ENCODE peak calls at places on chromosomes 13 and 19, in five cellular contexts. One of them, this sample, is unnamed.

GRCh38 chr19:39307233-39307821 is 11.1 kb downstream of the IFNL1 start:
- DNase-seq in ovary: no peak
- DNase-seq in ascending aorta: no peak
- DNase-seq in heart right ventricle: peak; percentile 25
- DNase-seq in uterus: no peak
- DNase-seq in this sample: no peak

GRCh38 chr19:9139609-9140158 is 513 bp upstream of the ZNF317 start:
- DNase-seq in heart right ventricle: no peak
- DNase-seq in ovary: no peak
- DNase-seq in ascending aorta: no peak
- DNase-seq in uterus: no peak
- DNase-seq in this sample: no peak

GRCh38 chr19:2477141-2477710 is 1.3 kb downstream of the GADD45B start:
- DNase-seq in heart right ventricle: peak; percentile 57
- DNase-seq in ovary: peak; percentile 50
- DNase-seq in ascending aorta: no peak
- DNase-seq in uterus: peak; percentile 39
- DNase-seq in this sample: peak; percentile 37

GRCh38 chr19:18832331-18833140 is 777 bp downstream of the UPF1 start:
- DNase-seq in ovary: peak; percentile 33
- DNase-seq in heart right ventricle: no peak
- DNase-seq in uterus: no peak
- DNase-seq in ascending aorta: no peak
- DNase-seq in this sample: no peak

GRCh38 chr13:95098916-95099315 is 202.3 kb downstream of the ABCC4 start:
- DNase-seq in uterus: no peak
- DNase-seq in heart right ventricle: no peak
- DNase-seq in ovary: no peak
- DNase-seq in ascending aorta: no peak
- DNase-seq in this sample: no peak

GRCh38 chr13:99896712-99897440 is 74.7 kb downstream of the ZIC5 start:
- DNase-seq in ovary: no peak
- DNase-seq in heart right ventricle: no peak
- DNase-seq in ascending aorta: no peak
- DNase-seq in uterus: no peak
- DNase-seq in this sample: no peak

GRCh38 chr13:99656843-99657506 is 155.7 kb downstream of the TM9SF2 start:
- DNase-seq in uterus: no peak
- DNase-seq in ascending aorta: no peak
- DNase-seq in ovary: no peak
- DNase-seq in heart right ventricle: no peak
- DNase-seq in this sample: no peak

GRCh38 chr13:31174018-31174417 is 12.3 kb upstream of the HSPH1 start:
- DNase-seq in ovary: no peak
- DNase-seq in uterus: no peak
- DNase-seq in ascending aorta: no peak
- DNase-seq in heart right ventricle: no peak
- DNase-seq in this sample: no peak

GRCh38 chr19:10767726-10768125 is 49.8 kb downstream of the DNM2 start:
- DNase-seq in ovary: no peak
- DNase-seq in ascending aorta: no peak
- DNase-seq in heart right ventricle: no peak
- DNase-seq in uterus: no peak
- DNase-seq in this sample: no peak

GRCh38 chr13:53382008-53382407 is 353.4 kb downstream of the OLFM4 start:
- DNase-seq in ascending aorta: no peak
- DNase-seq in uterus: no peak
- DNase-seq in heart right ventricle: no peak
- DNase-seq in ovary: no peak
- DNase-seq in this sample: no peak

GRCh38 chr19:31378404-31378803 is 29.2 kb upstream of the TSHZ3 start:
- DNase-seq in uterus: peak; percentile 56
- DNase-seq in ascending aorta: no peak
- DNase-seq in ovary: peak; percentile 71
- DNase-seq in heart right ventricle: no peak
- DNase-seq in this sample: peak; percentile 23

GRCh38 chr19:8811315-8812172 is 20.6 kb downstream of the ZNF558 start:
- DNase-seq in uterus: no peak
- DNase-seq in ovary: no peak
- DNase-seq in ascending aorta: no peak
- DNase-seq in heart right ventricle: no peak
- DNase-seq in this sample: no peak

GRCh38 chr19:19452241-19453128 is 47.0 kb downstream of the GATAD2A start:
- DNase-seq in ascending aorta: no peak
- DNase-seq in ovary: no peak
- DNase-seq in uterus: no peak
- DNase-seq in heart right ventricle: no peak
- DNase-seq in this sample: no peak

GRCh38 chr13:44382635-44383145 is 9.1 kb downstream of the SERP2 start:
- DNase-seq in ovary: no peak
- DNase-seq in heart right ventricle: peak; percentile 37
- DNase-seq in ascending aorta: no peak
- DNase-seq in uterus: no peak
- DNase-seq in this sample: no peak

GRCh38 chr13:72952529-72953141 is 106.2 kb upstream of the KLF5 start:
- DNase-seq in ovary: no peak
- DNase-seq in ascending aorta: no peak
- DNase-seq in heart right ventricle: no peak
- DNase-seq in uterus: no peak
- DNase-seq in this sample: no peak

DNA sequence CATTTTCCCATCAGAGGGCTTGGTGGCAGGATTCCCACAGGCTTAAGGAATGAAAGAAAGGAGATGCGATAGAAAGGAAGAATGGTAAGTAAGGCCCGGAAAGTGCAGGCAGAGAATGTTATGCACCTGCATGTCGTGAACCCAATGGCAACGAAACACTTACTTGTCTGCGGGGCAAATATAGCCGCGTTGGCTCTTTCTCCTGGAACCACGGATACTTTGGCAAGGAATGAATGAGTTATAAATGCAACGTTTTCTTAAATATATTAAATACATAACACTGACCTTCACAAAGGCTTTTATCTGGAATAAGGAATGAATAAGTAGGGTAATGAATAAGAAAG is 192.1 kb downstream of the KATNAL1 start:
- DNase-seq in ovary: no peak
- DNase-seq in ascending aorta: no peak
- DNase-seq in heart right ventricle: no peak
- DNase-seq in uterus: no peak
- DNase-seq in this sample: no peak
- H3K27ac ChIP-seq in ovary: no peak overlapping the region
- H3K27ac ChIP-seq in ascending aorta: no peak overlapping the region
- H3K27ac ChIP-seq in heart right ventricle: no peak overlapping the region
- H3K27ac ChIP-seq in uterus: peak overlapping the region; percentile 91
- H3K27ac ChIP-seq in this sample: no peak overlapping the region

DNA sequence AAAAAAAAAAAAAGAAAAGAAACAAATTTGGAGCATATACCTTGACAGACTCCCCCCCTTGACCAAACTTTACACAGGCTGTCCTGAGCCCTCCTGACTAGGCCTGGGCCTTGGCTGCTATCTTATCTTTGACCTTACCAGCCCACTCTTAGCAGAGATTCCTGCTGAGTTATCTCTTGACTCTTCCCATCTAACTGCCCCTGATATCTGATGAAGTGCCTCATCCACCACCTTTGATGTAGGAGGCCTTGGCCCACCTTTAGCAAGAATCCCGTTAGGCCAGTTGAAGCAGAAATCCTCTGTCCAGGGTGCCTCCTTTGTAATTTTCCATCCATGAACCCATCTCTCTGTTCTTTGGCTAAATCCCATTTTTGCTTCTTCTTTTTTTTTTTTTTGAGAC is 43.6 kb downstream of the NLRP12 start:
- DNase-seq in ovary: no peak
- DNase-seq in uterus: no peak
- DNase-seq in heart right ventricle: no peak
- DNase-seq in ascending aorta: no peak
- DNase-seq in this sample: no peak
- TF ChIP-seq CTCF in ovary: no peak
- TF ChIP-seq CTCF in uterus: no peak
- TF ChIP-seq CTCF in heart right ventricle: no peak
- TF ChIP-seq CTCF in ascending aorta: no peak
- TF ChIP-seq CTCF in this sample: no peak

GRCh38 chr13:40176242-40176641 is 490.2 kb downstream of the FOXO1 start:
- DNase-seq in ovary: no peak
- DNase-seq in ascending aorta: no peak
- DNase-seq in heart right ventricle: no peak
- DNase-seq in uterus: no peak
- DNase-seq in this sample: no peak

GRCh38 chr13:40178130-40178529 is 488.3 kb downstream of the FOXO1 start:
- DNase-seq in ovary: no peak
- DNase-seq in heart right ventricle: no peak
- DNase-seq in ascending aorta: no peak
- DNase-seq in uterus: no peak
- DNase-seq in this sample: no peak

GRCh38 chr13:40172878-40173277 is 493.6 kb downstream of the FOXO1 start:
- DNase-seq in uterus: no peak
- DNase-seq in ovary: no peak
- DNase-seq in heart right ventricle: no peak
- DNase-seq in ascending aorta: no peak
- DNase-seq in this sample: no peak

GRCh38 chr13:40172149-40172591 is 494.3 kb downstream of the FOXO1 start:
- DNase-seq in heart right ventricle: no peak
- DNase-seq in ascending aorta: no peak
- DNase-seq in ovary: no peak
- DNase-seq in uterus: no peak
- DNase-seq in this sample: no peak

GRCh38 chr13:40175639-40176038 is 490.8 kb downstream of the FOXO1 start:
- DNase-seq in uterus: no peak
- DNase-seq in ovary: no peak
- DNase-seq in heart right ventricle: no peak
- DNase-seq in ascending aorta: no peak
- DNase-seq in this sample: no peak
- H3K27me3 ChIP-seq in uterus: no peaks in the 10 kb centered on the region
- H3K27me3 ChIP-seq in ovary: no peaks in the 10 kb centered on the region
- H3K27me3 ChIP-seq in heart right ventricle: no peaks in the 10 kb centered on the region
- H3K27me3 ChIP-seq in ascending aorta: no peaks in the 10 kb centered on the region
- H3K27me3 ChIP-seq in this sample: no peaks in the 10 kb centered on the region

GRCh38 chr19:46946090-46946489 is 73.5 kb upstream of the NPAS1 start:
- DNase-seq in ovary: no peak
- DNase-seq in ascending aorta: no peak
- DNase-seq in uterus: no peak
- DNase-seq in heart right ventricle: no peak
- DNase-seq in this sample: no peak
- H3K27ac ChIP-seq in ovary: no peak overlapping the region
- H3K27ac ChIP-seq in ascending aorta: peak overlapping the region; percentile 87
- H3K27ac ChIP-seq in uterus: peak overlapping the region; percentile 53
- H3K27ac ChIP-seq in heart right ventricle: peak overlapping the region; percentile 76
- H3K27ac ChIP-seq in this sample: peak overlapping the region; percentile 87

GRCh38 chr13:70959376-70959775 is 851.1 kb upstream of the KLHL1 start:
- DNase-seq in ascending aorta: no peak
- DNase-seq in ovary: no peak
- DNase-seq in heart right ventricle: no peak
- DNase-seq in uterus: no peak
- DNase-seq in this sample: no peak

GRCh38 chr13:70964124-70964523 is 855.9 kb upstream of the KLHL1 start:
- DNase-seq in uterus: no peak
- DNase-seq in ovary: no peak
- DNase-seq in heart right ventricle: no peak
- DNase-seq in ascending aorta: no peak
- DNase-seq in this sample: no peak

DNA sequence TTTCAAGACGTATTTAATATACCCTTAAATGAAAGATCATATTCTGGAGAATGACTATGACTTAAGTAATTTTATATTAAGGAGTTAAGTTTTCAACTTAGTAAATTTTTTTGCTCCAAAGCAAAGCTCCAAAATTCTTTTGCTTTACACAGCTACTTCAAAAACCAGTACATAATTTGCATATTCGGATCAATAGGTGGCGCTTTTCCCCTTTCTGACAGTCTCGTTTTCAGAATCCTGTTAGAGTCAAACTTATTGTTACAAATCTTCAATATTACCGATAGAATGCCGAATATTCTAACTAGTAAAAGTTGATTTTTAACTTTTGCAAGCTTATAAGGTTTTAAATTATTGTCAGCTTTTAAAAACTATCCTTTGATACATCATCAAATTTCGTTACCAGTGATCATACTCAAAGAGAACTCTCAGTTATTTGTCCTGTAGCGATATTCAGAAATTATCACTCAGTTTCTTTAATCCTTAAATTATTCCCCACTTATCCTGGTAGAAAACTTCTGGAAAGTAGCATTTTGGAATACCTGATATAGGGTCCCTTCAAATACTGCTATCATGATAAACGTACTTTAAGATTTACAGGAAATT is 852.7 kb upstream of the KLHL1 start:
- DNase-seq in ovary: no peak
- DNase-seq in uterus: no peak
- DNase-seq in ascending aorta: no peak
- DNase-seq in heart right ventricle: no peak
- DNase-seq in this sample: no peak
- TF ChIP-seq CTCF in ovary: no peak
- TF ChIP-seq CTCF in uterus: peak; percentile 24
- TF ChIP-seq CTCF in ascending aorta: no peak
- TF ChIP-seq CTCF in heart right ventricle: peak; percentile 64
- TF ChIP-seq CTCF in this sample: peak; percentile 49

DNA sequence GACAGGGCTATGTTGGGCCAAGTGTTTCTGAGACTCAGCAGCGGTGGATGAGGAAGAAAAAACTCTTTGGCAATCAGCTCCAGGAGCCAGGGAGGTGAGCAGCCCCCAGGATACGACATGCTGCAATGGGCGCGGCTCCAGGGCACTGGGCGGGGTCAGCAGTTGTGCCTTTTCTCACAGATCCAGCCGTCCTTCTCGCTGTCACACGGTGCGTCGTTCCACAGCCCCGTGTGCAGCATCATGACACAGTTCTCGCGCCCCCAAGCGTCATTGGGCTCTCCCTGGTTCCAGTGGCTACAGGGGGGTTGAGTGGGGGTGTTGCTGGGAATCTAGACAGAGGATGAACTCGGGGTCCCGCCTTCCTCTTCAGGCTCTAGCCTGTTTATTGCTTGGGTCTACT is 2.7 kb downstream of the CLEC4G start:
- DNase-seq in uterus: no peak
- DNase-seq in heart right ventricle: no peak
- DNase-seq in ascending aorta: no peak
- DNase-seq in ovary: no peak
- DNase-seq in this sample: no peak
- H3K27me3 ChIP-seq in uterus: peaks cover 10% of the 10 kb centered on the region
- H3K27me3 ChIP-seq in heart right ventricle: peaks cover 65% of the 10 kb centered on the region
- H3K27me3 ChIP-seq in ascending aorta: no peaks in the 10 kb centered on the region
- H3K27me3 ChIP-seq in ovary: no peaks in the 10 kb centered on the region
- H3K27me3 ChIP-seq in this sample: no peaks in the 10 kb centered on the region

GRCh38 chr13:103803349-103803748 is 737.1 kb upstream of the SLC10A2 start:
- DNase-seq in ovary: no peak
- DNase-seq in heart right ventricle: no peak
- DNase-seq in ascending aorta: no peak
- DNase-seq in uterus: no peak
- DNase-seq in this sample: no peak
- H3K27ac ChIP-seq in ovary: no peak overlapping the region
- H3K27ac ChIP-seq in heart right ventricle: no peak overlapping the region
- H3K27ac ChIP-seq in ascending aorta: no peak overlapping the region
- H3K27ac ChIP-seq in uterus: no peak overlapping the region
- H3K27ac ChIP-seq in this sample: no peak overlapping the region

This sample was measured in dorsolateral prefrontal cortex.